ENCODE peak calls at places on chromosomes 5 and 9, in ten cellular contexts. K, E, S, F, J, I, R, X, M and A are unnamed samples.

GRCh38 chr9:130988400-130988747 is 20.6 kb upstream of the LAMC3 start:
- DNase-seq in K (no peak), S (no peak), J (no peak), E (no peak), F (no peak), R (no peak), M (no peak), I (no peak), X (no peak), A (no peak)

GRCh38 chr5:97835128-97835527 is 652.1 kb upstream of the RIOK2 start:
- DNase-seq in I (no peak), R (no peak), E (no peak), M (no peak), K (no peak), J (no peak), S (no peak), F (no peak), X (no peak), A (no peak)

GRCh38 chr5:13866792-13867191 is 77.7 kb downstream of the DNAH5 start:
- DNase-seq in F (peak; percentile 41), X (no peak), R (no peak), S (no peak), K (no peak), I (peak; percentile 18), J (peak; percentile 42), E (no peak), M (no peak), A (peak; percentile 32)

GRCh38 chr5:2621631-2622030 is 129.8 kb downstream of the IRX2 start:
- DNase-seq in F (no peak), E (no peak), M (no peak), I (no peak), R (no peak), K (no peak), X (no peak), S (no peak), J (no peak), A (no peak)

GRCh38 chr9:21402387-21403247 is 6.3 kb upstream of the IFNA8 start:
- DNase-seq in J (peak; percentile 27), E (peak; percentile 28), M (no peak), R (no peak), X (no peak), K (peak; percentile 39), S (no peak), I (no peak), F (no peak), A (no peak)

GRCh38 chr5:77777911-77778310 is 1.8 kb upstream of the TBCA start:
- DNase-seq in S (no peak), E (no peak), R (no peak), F (no peak), I (no peak), K (no peak), X (no peak), J (no peak), M (no peak), A (no peak)

GRCh38 chr9:131393622-131394463 is at the start of gene PRRC2B:
- DNase-seq in S (peak; percentile 40), M (peak; percentile 85), J (peak; percentile 92), E (peak; percentile 96), F (peak; percentile 62), I (peak; percentile 71), R (peak; percentile 89), X (no peak), K (peak; percentile 94), A (peak; percentile 76)

GRCh38 chr9:98369896-98370295 is 114.4 kb upstream of the TBC1D2 start:
- DNase-seq in K (peak; percentile 3), J (no peak), E (no peak), M (no peak), I (no peak), X (no peak), F (no peak), S (no peak), R (no peak), A (no peak)

GRCh38 chr5:170408189-170408588 is 19.0 kb upstream of the KCNMB1 start:
- DNase-seq in R (no peak), E (no peak), K (no peak), S (no peak), J (no peak), F (no peak), M (no peak), I (no peak), X (no peak), A (no peak)

GRCh38 chr9:137051145-137051724 is 2.6 kb downstream of the ENTPD2 start:
- DNase-seq in M (no peak), J (no peak), S (no peak), F (no peak), K (no peak), R (no peak), I (no peak), X (no peak), E (no peak), A (no peak)

GRCh38 chr5:172078726-172079345 is 72.4 kb upstream of the FBXW11 start:
- DNase-seq in E (no peak), S (no peak), R (no peak), I (no peak), J (no peak), F (no peak), X (no peak), K (no peak), M (peak; percentile 38), A (no peak)

GRCh38 chr9:120477534-120478001 is 102.4 kb downstream of the CDK5RAP2 start:
- DNase-seq in I (peak; percentile 69), M (peak; percentile 66), S (peak; percentile 29), K (peak; percentile 39), J (peak; percentile 74), F (peak; percentile 90), R (peak; percentile 3), E (peak; percentile 26), X (no peak), A (peak; percentile 96)

GRCh38 chr9:6105738-6106137 is 90.3 kb upstream of the RANBP6 start:
- DNase-seq in R (no peak), X (no peak), I (no peak), J (no peak), M (no peak), F (no peak), S (no peak), E (no peak), K (no peak), A (no peak)

GRCh38 chr5:173229381-173229959 is 5.5 kb downstream of the NKX2-5 start:
- DNase-seq in X (no peak), K (no peak), M (no peak), R (no peak), E (no peak), F (no peak), S (no peak), I (no peak), J (no peak), A (no peak)